ENCODE peak calls at places on chromosomes 11 and 22, in ten cellular contexts. V is OCI-LY7, H is thyroid gland, T is fibroblast of villous mesenchyme, S is neural progenitor cell, R is GM06990, F is mucosa of descending colon, U is stomach, X is mesendoderm, Q is cardiac fibroblast. G is an unnamed sample.
A peak's percentile ranks its signal among the peaks of the same experiment; 100 is the strongest.

GRCh38 chr11:36385121-36385530 is 89.0 kb downstream of the PRR5L start:
- DNase-seq in F (no peak), V (no peak), H (no peak), Q (peak; percentile 81), S (no peak), U (no peak), T (peak; percentile 95), X (no peak), R (no peak), G (no peak)

GRCh38 chr11:80144932-80145612 is 704.2 kb upstream of the TENM4 start:
- DNase-seq in V (no peak), H (no peak), X (no peak), T (no peak), R (no peak), U (no peak), F (no peak), Q (no peak), S (peak; percentile 22), G (no peak)

GRCh38 chr22:32710896-32711295 is 90.6 kb upstream of the TIMP3 start:
- DNase-seq in X (no peak), V (no peak), H (no peak), S (no peak), Q (no peak), T (no peak), U (no peak), R (no peak), F (no peak), G (no peak)

GRCh38 chr22:34950480-34950879 is 115.5 kb upstream of the ISX start:
- DNase-seq in V (no peak), X (peak; percentile 73), T (no peak), Q (no peak), U (no peak), S (peak; percentile 21), R (no peak), H (no peak), F (no peak), G (no peak)

GRCh38 chr22:38049812-38050619 is 7.2 kb upstream of the PICK1 start:
- DNase-seq in F (no peak), S (no peak), V (no peak), Q (no peak), T (no peak), H (no peak), U (no peak), X (no peak), R (no peak), G (no peak)

GRCh38 chr22:27283240-27283639 is 518.3 kb downstream of the MN1 start:
- DNase-seq in Q (no peak), S (no peak), V (no peak), T (no peak), R (no peak), H (no peak), X (no peak), F (no peak), U (no peak), G (no peak)

GRCh38 chr11:59550842-59551650 is 39.7 kb downstream of the OR4D9 start:
- DNase-seq in U (peak; percentile 76), T (peak; percentile 94), V (peak; percentile 90), X (peak; percentile 97), F (peak; percentile 74), S (peak; percentile 90), H (peak; percentile 76), Q (peak; percentile 98), R (peak; percentile 79), G (peak; percentile 84)

GRCh38 chr11:47467372-47467771 is 18.4 kb upstream of the RAPSN start:
- DNase-seq in H (peak; percentile 57), S (no peak), X (no peak), Q (no peak), F (peak; percentile 66), U (peak; percentile 54), V (no peak), T (no peak), R (no peak), G (no peak)

GRCh38 chr11:61709572-61709971 is 29.4 kb downstream of the DAGLA start:
- DNase-seq in R (no peak), F (no peak), U (no peak), Q (no peak), X (no peak), V (no peak), S (no peak), T (no peak), H (no peak), G (no peak)

GRCh38 chr22:44608606-44609226 is 93.3 kb upstream of the PRR5 start:
- DNase-seq in X (no peak), H (no peak), F (peak; percentile 11), V (no peak), R (no peak), T (no peak), S (no peak), U (no peak), Q (no peak), G (peak; percentile 24)

GRCh38 chr11:73463359-73463758 is 87.2 kb downstream of the RELT start:
- DNase-seq in U (no peak), F (no peak), V (no peak), H (no peak), X (no peak), Q (peak; percentile 78), T (peak; percentile 36), R (no peak), S (no peak), G (no peak)

GRCh38 chr11:30059172-30059815 is 42.5 kb upstream of the KCNA4 start:
- DNase-seq in R (no peak), V (no peak), U (no peak), F (no peak), H (no peak), S (no peak), X (no peak), Q (no peak), T (no peak), G (no peak)
- H3K4me3 ChIP-seq in R (no peak overlapping the region), V (no peak overlapping the region), U (no peak overlapping the region), F (no peak overlapping the region), H (no peak overlapping the region), S (no peak overlapping the region), X (no peak overlapping the region), Q (no peak overlapping the region), T (no peak overlapping the region), G (no peak overlapping the region)

DNA sequence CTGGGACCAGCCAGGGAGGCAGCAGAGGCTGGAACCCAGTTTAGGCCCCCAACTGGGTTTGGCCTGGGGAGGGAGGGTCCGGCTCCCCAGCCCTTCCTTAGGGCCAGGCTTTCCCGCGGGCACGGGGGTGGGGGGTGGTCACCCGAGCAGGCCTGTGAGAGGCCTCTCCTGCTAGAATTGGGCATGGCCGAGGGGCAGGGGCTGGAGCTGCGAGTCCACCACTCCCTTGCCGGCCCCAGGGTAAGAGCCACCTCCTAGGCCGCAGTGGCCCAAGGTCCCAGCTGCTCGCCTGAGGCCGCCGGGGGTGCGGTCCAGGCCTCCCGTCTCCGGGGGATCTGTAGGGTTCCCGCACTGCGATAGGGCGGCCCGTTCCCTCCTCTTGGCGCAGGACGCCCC is 6.1 kb downstream of the LMNTD2 start:
- DNase-seq in T (no peak), H (no peak), S (no peak), V (no peak), X (no peak), R (no peak), F (no peak), Q (no peak), U (no peak), G (no peak)
- H3K4me3 ChIP-seq in T (peak overlapping the region; percentile 9), H (peak overlapping the region; percentile 9), S (peak overlapping the region; percentile 43), V (peak overlapping the region; percentile 41), X (no peak overlapping the region), R (peak overlapping the region; percentile 49), F (no peak overlapping the region), Q (no peak overlapping the region), U (peak overlapping the region; percentile 32), G (peak overlapping the region; percentile 24)

GRCh38 chr22:29341849-29342127 is 26.3 kb upstream of the RASL10A start:
- DNase-seq in X (no peak), S (no peak), U (no peak), R (no peak), Q (no peak), H (no peak), T (no peak), V (no peak), F (no peak), G (no peak)
- H3K4me3 ChIP-seq in X (no peak overlapping the region), S (no peak overlapping the region), U (no peak overlapping the region), R (no peak overlapping the region), Q (no peak overlapping the region), H (no peak overlapping the region), T (no peak overlapping the region), V (no peak overlapping the region), F (no peak overlapping the region), G (no peak overlapping the region)

GRCh38 chr11:14645985-14646900 is 2.6 kb downstream of the PDE3B start:
- DNase-seq in V (no peak), S (no peak), Q (no peak), F (no peak), X (no peak), T (no peak), H (no peak), R (no peak), U (no peak), G (no peak)
- H3K4me3 ChIP-seq in V (no peak overlapping the region), S (peak overlapping the region; percentile 98), Q (no peak overlapping the region), F (peak overlapping the region; percentile 71), X (no peak overlapping the region), T (no peak overlapping the region), H (no peak overlapping the region), R (no peak overlapping the region), U (peak overlapping the region; percentile 79), G (peak overlapping the region; percentile 69)

GRCh38 chr11:3153291-3153861 is 11.7 kb downstream of the OSBPL5 start:
- DNase-seq in H (peak; percentile 31), V (no peak), F (peak; percentile 68), S (no peak), T (peak; percentile 92), R (no peak), Q (peak; percentile 80), X (peak; percentile 33), U (no peak), G (peak; percentile 88)
- H3K4me3 ChIP-seq in H (no peak overlapping the region), V (no peak overlapping the region), F (no peak overlapping the region), S (no peak overlapping the region), T (no peak overlapping the region), R (no peak overlapping the region), Q (no peak overlapping the region), X (no peak overlapping the region), U (peak overlapping the region; percentile 11), G (no peak overlapping the region)

DNA sequence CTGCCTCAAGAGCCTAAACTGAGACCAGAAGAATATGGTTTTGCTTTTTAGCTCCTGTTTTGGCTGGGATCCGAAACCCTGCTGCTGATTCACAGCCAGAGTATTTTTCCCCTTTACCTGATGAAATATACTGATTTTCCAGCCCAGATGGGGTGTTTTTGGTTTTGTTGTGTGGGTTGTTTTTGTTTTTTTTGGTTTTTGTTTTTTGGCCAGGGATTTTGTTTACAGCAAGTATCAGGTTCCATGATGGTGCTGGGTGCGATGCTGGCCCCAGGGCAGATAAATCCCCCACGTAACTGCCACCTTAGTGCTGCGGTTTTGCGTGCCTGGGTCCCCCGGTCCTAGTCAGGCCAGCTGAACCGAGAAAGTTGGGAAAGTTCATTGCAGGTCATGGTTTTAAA is 103.7 kb downstream of the ZBTB16 start:
- DNase-seq in T (peak; percentile 95), R (no peak), U (peak; percentile 55), F (no peak), X (no peak), Q (peak; percentile 96), H (peak; percentile 71), S (no peak), V (no peak), G (peak; percentile 66)
- H3K4me3 ChIP-seq in T (peak overlapping the region; percentile 19), R (no peak overlapping the region), U (peak overlapping the region; percentile 7), F (no peak overlapping the region), X (no peak overlapping the region), Q (peak overlapping the region; percentile 11), H (no peak overlapping the region), S (no peak overlapping the region), V (no peak overlapping the region), G (no peak overlapping the region)